ENCODE peak calls at places on chromosome 4, in six cellular contexts. W, V, R, L, U and D are unnamed samples.

GRCh38 chr4:147984065-147984777 is 252.3 kb downstream of the ARHGAP10 start:
- DNase-seq in U (peak), V (peak), L (peak), W (no peak), R (peak), D (no peak)

GRCh38 chr4:149897784-149898183 is 82.1 kb upstream of the IQCM start:
- DNase-seq in W (no peak), U (peak), R (no peak), L (no peak), V (no peak), D (no peak)

GRCh38 chr4:53905935-53906377 is 158.4 kb downstream of the CHIC2 start:
- DNase-seq in W (no peak), L (peak), R (no peak), U (peak), V (peak), D (no peak)

GRCh38 chr4:8308856-8309771 is 39.6 kb downstream of the HTRA3 start:
- DNase-seq in L (no peak), U (no peak), W (peak), R (no peak), V (no peak), D (no peak)

GRCh38 chr4:121146530-121146929 is 17.6 kb downstream of the TNIP3 start:
- DNase-seq in W (no peak), V (no peak), R (no peak), U (no peak), L (no peak), D (no peak)

GRCh38 chr4:4248885-4249203 is 821 bp upstream of the TMEM128 start:
- DNase-seq in U (no peak), V (no peak), L (no peak), W (no peak), R (no peak), D (no peak)

GRCh38 chr4:117400039-117400835 is 314.9 kb upstream of the TRAM1L1 start:
- DNase-seq in R (no peak), U (no peak), L (no peak), V (no peak), W (no peak), D (no peak)

GRCh38 chr4:1640110-1640509 is 44.0 kb downstream of the FAM53A start:
- DNase-seq in W (no peak), L (no peak), U (no peak), V (no peak), R (no peak), D (no peak)

GRCh38 chr4:82592639-82593038 is 30.9 kb upstream of the TMEM150C start:
- DNase-seq in V (no peak), W (no peak), U (no peak), L (no peak), R (no peak), D (no peak)

GRCh38 chr4:139761461-139761860 is 95.8 kb downstream of the MGST2 start:
- DNase-seq in V (no peak), W (no peak), L (no peak), U (no peak), R (peak), D (no peak)

GRCh38 chr4:84847978-84848377 is 118.5 kb downstream of the WDFY3 start:
- DNase-seq in V (no peak), W (no peak), L (no peak), R (no peak), U (no peak), D (no peak)

GRCh38 chr4:89661490-89661889 is 175.5 kb downstream of the SNCA start:
- DNase-seq in L (no peak), V (no peak), R (no peak), U (no peak), W (no peak), D (no peak)

GRCh38 chr4:142840516-142841123 is 5.5 kb downstream of the INPP4B start:
- DNase-seq in L (no peak), U (peak), W (no peak), V (no peak), R (no peak), D (no peak)

GRCh38 chr4:101037938-101038413 is 309.4 kb downstream of the PPP3CA start:
- DNase-seq in R (no peak), L (no peak), V (no peak), W (no peak), U (no peak), D (no peak)

GRCh38 chr4:48854982-48855381 is 24.1 kb downstream of the OCIAD1 start:
- DNase-seq in V (no peak), U (no peak), W (no peak), R (no peak), L (no peak), D (no peak)

GRCh38 chr4:183362916-183363542 is 40.8 kb upstream of the CLDN24 start:
- DNase-seq in U (no peak), L (no peak), W (no peak), R (peak), V (no peak), D (no peak)

GRCh38 chr4:12360391-12360790 is 931.7 kb upstream of the HS3ST1 start:
- DNase-seq in L (no peak), V (no peak), U (no peak), R (no peak), W (no peak), D (no peak)

GRCh38 chr4:128615197-128615596 is 194.3 kb upstream of the JADE1 start:
- DNase-seq in L (no peak), R (no peak), U (no peak), V (no peak), W (no peak), D (no peak)

GRCh38 chr4:94640151-94640550 is 117.6 kb upstream of the BMPR1B start:
- DNase-seq in R (no peak), L (no peak), U (no peak), W (no peak), V (no peak), D (no peak)

GRCh38 chr4:186820371-186820990 is 96.8 kb upstream of the FAT1 start:
- DNase-seq in W (peak), U (no peak), R (no peak), L (no peak), V (no peak), D (no peak)

GRCh38 chr4:36551697-36552214 is 270.3 kb downstream of the DTHD1 start:
- DNase-seq in W (no peak), U (no peak), L (peak), R (no peak), V (no peak), D (no peak)

GRCh38 chr4:156583265-156583664 is 388.3 kb downstream of the PDGFC start:
- DNase-seq in V (no peak), L (no peak), R (no peak), U (no peak), W (no peak), D (no peak)

GRCh38 chr4:151325320-151326246 is at the start of gene SH3D19:
- DNase-seq in U (peak), R (peak), W (peak), L (no peak), V (peak), D (peak)

GRCh38 chr4:146333187-146333894 is 119.0 kb downstream of the REELD1 start:
- DNase-seq in L (peak), W (no peak), V (no peak), U (peak), R (peak), D (no peak)

GRCh38 chr4:65943076-65943475 is 272.8 kb upstream of the EPHA5 start:
- DNase-seq in L (no peak), U (no peak), V (peak), W (no peak), R (no peak), D (no peak)

GRCh38 chr4:42676066-42676951 is 19.4 kb upstream of the ATP8A1 start:
- DNase-seq in W (no peak), U (no peak), L (no peak), V (no peak), R (no peak), D (no peak)

GRCh38 chr4:98345838-98346237 is 84.7 kb downstream of the RAP1GDS1 start:
- DNase-seq in R (no peak), U (no peak), V (no peak), W (no peak), L (no peak), D (no peak)

GRCh38 chr4:42411803-42412202 is 14.5 kb downstream of the SHISA3 start:
- DNase-seq in W (no peak), V (no peak), U (no peak), R (no peak), L (no peak), D (no peak)

GRCh38 chr4:88251914-88252313 is 32.4 kb downstream of the PPM1K start:
- DNase-seq in V (no peak), U (no peak), W (no peak), R (no peak), L (no peak), D (no peak)

DNA sequence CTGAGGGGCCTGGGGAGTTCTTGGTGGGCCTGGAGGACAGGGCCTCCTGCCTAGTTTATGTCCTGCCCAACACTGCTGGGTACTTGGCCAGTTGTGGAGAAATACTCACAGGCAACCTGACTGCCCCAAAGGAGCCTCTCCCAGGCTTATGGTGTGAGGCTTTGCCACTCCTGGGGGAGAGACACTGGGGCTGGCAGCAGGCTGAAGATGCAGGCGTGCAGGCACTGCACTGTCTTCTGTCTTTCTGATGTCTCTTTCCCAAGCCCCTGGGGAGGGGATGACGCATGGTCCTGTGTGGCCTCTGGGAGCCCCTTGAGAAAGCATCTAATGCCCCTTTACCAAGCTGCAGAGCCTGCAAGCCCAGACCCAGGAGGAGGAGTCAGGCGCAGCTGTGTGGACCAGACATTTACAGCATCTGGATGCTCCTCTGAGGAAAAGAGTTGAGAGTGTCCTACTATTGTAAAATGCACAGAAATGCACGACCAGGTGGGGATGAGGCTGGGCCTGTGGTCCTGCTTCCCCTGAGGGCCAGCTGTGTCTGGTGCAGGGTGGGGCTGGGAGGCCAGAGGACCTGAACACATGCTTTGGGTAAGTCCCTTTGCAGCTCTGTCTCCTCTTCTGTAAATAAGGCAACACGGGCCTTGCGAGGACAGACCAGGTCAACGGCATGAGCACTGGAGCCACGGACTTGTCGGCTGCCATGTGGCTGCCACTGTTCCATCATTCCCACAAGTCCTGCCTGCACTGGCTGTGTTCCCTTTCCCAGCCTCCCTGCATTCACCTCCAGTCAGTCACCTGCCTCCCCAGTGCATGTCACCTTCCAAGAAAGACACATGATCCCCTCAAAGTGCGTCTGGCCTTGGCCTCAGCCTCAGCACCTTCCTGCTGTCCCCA is 8.4 kb downstream of the TMEM271 start:
- DNase-seq in W (no peak), L (no peak), V (no peak), U (no peak), R (no peak), D (no peak)
- TF ChIP-seq CTCF in W (no peak), L (no peak), V (no peak), U (no peak), R (no peak), D (no peak)

GRCh38 chr4:129926936-129927335 is 831.0 kb downstream of the C4orf33 start:
- DNase-seq in R (no peak), V (no peak), U (peak), W (no peak), L (no peak), D (no peak)

GRCh38 chr4:129929984-129930383 is 834.0 kb downstream of the C4orf33 start:
- DNase-seq in U (no peak), L (no peak), R (no peak), V (peak), W (no peak), D (no peak)

DNA sequence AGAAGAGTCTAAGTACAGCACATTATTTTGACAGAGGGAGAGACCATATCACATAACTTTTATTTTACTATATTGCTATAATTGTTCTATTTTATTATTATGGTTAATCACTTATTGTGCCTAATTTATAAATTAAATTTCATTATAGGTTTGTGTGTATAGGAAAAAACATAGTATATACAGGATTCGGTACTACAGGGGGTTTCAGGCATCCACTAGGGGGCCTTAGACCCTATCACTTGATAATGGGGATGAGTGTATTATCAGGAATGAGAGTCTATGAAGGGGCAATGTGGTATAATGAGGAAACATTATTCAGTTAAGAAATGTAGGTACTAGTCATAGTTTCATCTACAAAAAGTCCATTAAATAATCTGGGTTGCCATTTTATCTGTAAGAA is 833.1 kb downstream of the C4orf33 start:
- DNase-seq in L (no peak), W (no peak), R (peak), U (no peak), V (no peak), D (no peak)
- TF ChIP-seq CTCF in L (peak), W (peak), R (peak), U (peak), V (peak), D (peak)

GRCh38 chr4:26021417-26022345 is 107.7 kb downstream of the SMIM20 start:
- DNase-seq in L (no peak), R (no peak), V (no peak), W (no peak), U (no peak), D (no peak)

GRCh38 chr4:26020896-26021295 is 106.9 kb downstream of the SMIM20 start:
- DNase-seq in W (no peak), R (no peak), V (no peak), L (no peak), U (no peak), D (no peak)

GRCh38 chr4:26022346-26022891 is 108.4 kb downstream of the SMIM20 start:
- DNase-seq in W (no peak), R (no peak), L (no peak), V (no peak), U (no peak), D (no peak)

GRCh38 chr4:26023191-26023972 is 109.4 kb downstream of the SMIM20 start:
- DNase-seq in U (no peak), W (no peak), V (no peak), L (no peak), R (no peak), D (no peak)

DNA sequence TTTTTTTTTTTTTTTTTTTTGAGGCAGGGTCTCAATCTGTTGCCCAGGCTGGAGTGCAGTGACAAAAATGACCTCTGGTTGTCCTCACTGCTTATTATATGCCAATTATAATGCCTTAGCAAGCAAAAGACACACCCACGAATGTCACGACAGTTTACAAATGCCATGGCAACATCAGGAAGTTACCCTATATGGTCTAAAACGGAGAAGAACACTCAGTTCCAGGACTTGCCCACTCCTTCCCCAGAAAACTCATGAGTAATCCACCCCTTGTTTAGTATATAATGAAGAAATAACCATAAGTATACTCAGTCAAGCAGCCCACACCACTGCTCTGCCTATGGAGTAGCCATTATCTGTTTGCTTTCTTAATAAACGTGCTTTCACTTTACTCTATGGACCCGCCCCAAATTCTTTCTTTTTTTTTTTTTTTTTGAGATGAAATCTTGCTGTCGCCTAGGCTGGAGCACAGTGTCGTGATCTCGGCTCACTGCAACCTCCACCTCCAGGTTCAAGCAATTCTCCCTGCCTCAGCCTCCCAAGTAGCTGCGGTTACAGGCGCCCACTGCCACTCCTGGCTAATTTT is 106.2 kb downstream of the SMIM20 start:
- DNase-seq in V (no peak), U (no peak), W (no peak), R (no peak), L (no peak), D (no peak)
- TF ChIP-seq CTCF in V (no peak), U (no peak), W (peak), R (no peak), L (no peak), D (no peak)

DNA sequence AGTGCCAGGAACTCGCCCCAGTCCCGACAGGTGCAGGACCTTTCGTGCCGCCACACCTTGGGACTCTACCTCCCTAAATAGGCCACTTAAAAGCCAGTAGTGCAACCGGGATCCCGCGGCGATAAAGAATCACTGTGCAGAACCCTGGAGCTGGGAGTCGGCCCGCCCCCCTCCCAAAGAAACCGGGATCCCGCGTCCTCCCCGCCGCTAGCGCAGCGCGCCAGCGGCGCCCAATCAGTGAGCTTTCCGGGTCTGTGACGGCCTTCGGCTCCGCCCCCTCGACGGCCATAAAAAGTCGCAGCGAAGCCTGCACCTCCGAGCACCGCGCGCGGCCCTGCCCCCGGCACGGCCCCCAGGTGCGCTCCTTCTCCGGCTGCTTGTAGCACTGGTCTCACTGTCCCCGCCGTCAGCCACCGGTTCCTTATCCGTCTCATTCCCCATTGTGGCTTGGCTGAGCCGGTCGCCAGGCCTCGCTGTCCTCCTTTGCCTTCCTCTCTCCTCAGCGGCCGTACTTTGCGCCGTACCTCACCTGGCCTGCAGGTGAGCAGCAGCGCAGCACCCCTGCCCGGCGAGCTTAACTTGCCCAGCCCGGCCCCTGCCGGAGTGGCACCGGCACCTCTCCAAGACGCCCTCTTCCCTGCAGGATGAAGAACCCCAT is at the start of gene LRAT:
- DNase-seq in W (peak), U (no peak), V (peak), L (no peak), R (peak), D (no peak)
- TF ChIP-seq CTCF in W (peak), U (no peak), V (peak), L (no peak), R (peak), D (no peak)

DNA sequence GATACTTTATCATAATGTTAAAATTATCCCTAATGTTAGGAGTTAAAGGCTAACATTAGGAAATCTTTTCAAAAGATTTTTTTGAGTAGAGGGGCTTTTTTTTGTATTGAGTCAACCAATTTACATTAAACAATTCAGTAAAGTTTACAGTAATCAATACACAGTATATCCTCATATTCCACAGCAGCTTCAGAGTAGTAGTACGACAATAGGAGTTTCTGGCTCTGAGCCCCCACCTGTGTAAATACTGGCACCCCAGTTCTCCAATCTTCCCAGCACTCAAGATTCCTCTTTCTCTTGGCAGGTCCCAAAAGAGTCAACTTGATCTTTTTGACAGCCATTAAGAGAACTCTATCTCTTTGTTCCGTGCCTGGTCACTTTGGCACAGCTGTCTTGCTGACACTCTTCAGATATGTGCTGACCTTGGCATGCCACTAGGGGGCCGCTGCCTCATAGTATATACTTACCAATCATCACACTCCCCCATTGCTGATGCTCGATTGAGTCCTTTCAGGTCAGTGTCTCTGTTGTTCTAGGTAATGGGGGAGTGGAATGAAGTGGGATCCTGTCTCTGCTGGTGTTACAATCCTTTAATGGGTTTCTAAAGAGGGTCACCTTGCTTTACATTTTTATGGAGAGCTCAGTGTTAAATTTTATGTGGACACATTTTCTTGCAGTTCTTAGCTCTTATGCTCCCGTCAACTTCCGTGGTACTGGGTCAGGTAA is 19.5 kb upstream of the CCNI start:
- DNase-seq in V (peak), W (peak), L (peak), R (peak), U (peak), D (no peak)
- TF ChIP-seq CTCF in V (peak), W (peak), L (peak), R (peak), U (peak), D (peak)

DNA sequence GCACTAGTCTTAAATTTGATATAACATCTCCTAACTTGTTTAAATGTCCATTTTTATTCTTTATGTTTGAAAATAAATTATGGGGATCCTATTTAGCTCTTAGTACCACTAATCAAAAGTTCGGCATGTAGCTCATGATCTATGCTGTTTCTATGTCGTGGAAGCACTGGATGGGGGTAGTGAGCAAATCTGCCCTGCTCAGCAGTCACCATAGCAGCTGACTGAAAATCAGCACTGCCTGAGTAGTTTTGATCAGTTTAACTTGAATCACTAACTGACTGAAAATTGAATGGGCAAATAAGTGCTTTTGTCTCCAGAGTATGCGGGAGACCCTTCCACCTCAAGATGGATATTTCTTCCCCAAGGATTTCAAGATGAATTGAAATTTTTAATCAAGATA is 27.6 kb downstream of the NUDT6 start:
- DNase-seq in U (no peak), V (no peak), W (no peak), R (no peak), L (no peak), D (no peak)
- TF ChIP-seq CTCF in U (no peak), V (peak), W (no peak), R (peak), L (no peak), D (no peak)

GRCh38 chr4:168275836-168276235 is 42.7 kb downstream of the DDX60 start:
- DNase-seq in R (no peak), L (no peak), W (no peak), U (no peak), V (no peak), D (no peak)
- TF ChIP-seq CTCF in R (no peak), L (no peak), W (no peak), U (no peak), V (no peak), D (no peak)